ENCODE peak calls at places on chromosomes 5 and 9, in eight cellular contexts. E is body of pancreas, R is adrenal gland, F is Peyer's patch, V is IMR-90, M is upper lobe of left lung, G is A549, H is gastrocnemius medialis. Y is an unnamed sample.

GRCh38 chr5:174424219-174425053 is 299.9 kb upstream of the MSX2 start:
- DNase-seq in R (peak), E (no peak), F (no peak), G (no peak), H (no peak), M (no peak), V (no peak), Y (no peak)

GRCh38 chr9:36772449-36773370 is 200.0 kb downstream of the MELK start:
- DNase-seq in E (no peak), V (peak), F (no peak), R (no peak), M (no peak), G (no peak), H (no peak), Y (no peak)

GRCh38 chr9:127561491-127562270 is 50.4 kb upstream of the STXBP1 start:
- DNase-seq in R (peak), M (peak), F (peak), H (peak), G (peak), E (peak), V (peak), Y (no peak)

GRCh38 chr5:125042243-125042887 is 295.9 kb upstream of the ZNF608 start:
- DNase-seq in M (no peak), E (no peak), H (no peak), F (no peak), G (no peak), R (no peak), V (peak), Y (no peak)

GRCh38 chr9:96391021-96391765 is 7.7 kb upstream of the SLC35D2 start:
- DNase-seq in E (peak), R (no peak), M (no peak), V (peak), H (no peak), F (peak), G (no peak), Y (no peak)

GRCh38 chr5:143402464-143403356 is 776 bp downstream of the NR3C1 start:
- DNase-seq in F (peak), V (peak), M (peak), R (peak), E (peak), G (no peak), H (peak), Y (peak)

GRCh38 chr9:126844085-126844484 is 16.4 kb upstream of the ZBTB34 start:
- DNase-seq in V (peak), E (no peak), R (no peak), F (no peak), M (no peak), H (no peak), G (no peak), Y (no peak)

GRCh38 chr5:158943057-158943456 is 156.7 kb downstream of the EBF1 start:
- DNase-seq in E (no peak), G (peak), V (peak), F (no peak), H (no peak), M (no peak), R (peak), Y (no peak)

GRCh38 chr5:140795259-140795641 is 598 bp downstream of the PCDHA2 start:
- DNase-seq in E (no peak), R (no peak), G (peak), F (no peak), V (no peak), M (no peak), H (no peak), Y (no peak)

GRCh38 chr9:31776471-31776870 is 608.0 kb upstream of the ACO1 start:
- DNase-seq in V (no peak), E (no peak), G (no peak), F (no peak), M (no peak), R (peak), H (no peak), Y (no peak)

GRCh38 chr9:98256632-98257218 is 1.3 kb upstream of the TBC1D2 start:
- DNase-seq in G (no peak), V (no peak), E (no peak), M (peak), F (no peak), R (no peak), H (no peak), Y (no peak)

GRCh38 chr5:122385786-122386185 is 73.7 kb downstream of the SNCAIP start:
- DNase-seq in M (no peak), R (no peak), H (no peak), V (peak), G (no peak), F (no peak), E (no peak), Y (no peak)

GRCh38 chr5:134073404-134073803 is 41.1 kb upstream of the TCF7 start:
- DNase-seq in F (no peak), R (no peak), M (no peak), V (peak), G (no peak), E (no peak), H (no peak), Y (no peak)

GRCh38 chr5:5154733-5155132 is 14.6 kb downstream of the ADAMTS16 start:
- DNase-seq in G (no peak), V (no peak), H (no peak), F (no peak), R (no peak), E (no peak), M (no peak), Y (no peak)

GRCh38 chr5:16791036-16791705 is 144.9 kb downstream of the MYO10 start:
- DNase-seq in F (no peak), R (no peak), V (peak), E (peak), M (no peak), H (no peak), G (peak), Y (no peak)

GRCh38 chr9:27676827-27677226 is 103.5 kb upstream of the C9orf72 start:
- DNase-seq in R (no peak), H (no peak), F (no peak), G (no peak), V (no peak), E (no peak), M (no peak), Y (no peak)

GRCh38 chr5:55603947-55604346 is 69.2 kb upstream of the PLPP1 start:
- DNase-seq in F (no peak), M (no peak), G (no peak), R (no peak), E (no peak), H (no peak), V (peak), Y (no peak)

GRCh38 chr9:83185517-83186192 is 122.7 kb upstream of the RASEF start:
- DNase-seq in H (no peak), E (no peak), F (no peak), G (no peak), M (no peak), R (no peak), V (no peak), Y (no peak)

GRCh38 chr9:34084562-34084961 is 35.9 kb upstream of the UBAP2 start:
- DNase-seq in G (no peak), E (no peak), F (no peak), R (no peak), V (no peak), M (no peak), H (peak), Y (no peak)

GRCh38 chr5:111699324-111699723 is 57.7 kb downstream of the NREP start:
- DNase-seq in H (no peak), E (no peak), F (no peak), M (peak), V (no peak), R (no peak), G (no peak), Y (no peak)

GRCh38 chr5:10689391-10690081 is 71.5 kb downstream of the DAP start:
- DNase-seq in H (no peak), V (peak), M (no peak), R (no peak), F (no peak), G (peak), E (no peak), Y (no peak)

GRCh38 chr5:22549876-22550671 is 303.1 kb downstream of the CDH12 start:
- DNase-seq in F (no peak), R (no peak), M (no peak), G (no peak), E (no peak), V (no peak), H (no peak), Y (no peak)

GRCh38 chr9:27303219-27303618 is 6.3 kb upstream of the EQTN start:
- DNase-seq in M (no peak), F (no peak), E (no peak), G (peak), V (peak), H (no peak), R (peak), Y (no peak)

GRCh38 chr5:66689522-66690220 is 93.5 kb downstream of the MAST4 start:
- DNase-seq in H (no peak), E (no peak), F (no peak), M (no peak), V (no peak), R (peak), G (no peak), Y (no peak)

GRCh38 chr5:39588176-39588575 is 163.4 kb upstream of the DAB2 start:
- DNase-seq in G (no peak), M (no peak), H (no peak), F (no peak), R (no peak), E (no peak), V (no peak), Y (no peak)

GRCh38 chr9:15813076-15813475 is 260.2 kb downstream of the CCDC171 start:
- DNase-seq in R (no peak), G (no peak), M (no peak), E (no peak), F (no peak), H (no peak), V (no peak), Y (no peak)

GRCh38 chr9:89329917-89330316 is 11.6 kb downstream of the SECISBP2 start:
- DNase-seq in R (no peak), G (no peak), F (no peak), E (no peak), H (no peak), V (no peak), M (no peak), Y (no peak)

GRCh38 chr5:78533356-78533755 is 115.2 kb downstream of the LHFPL2 start:
- DNase-seq in V (peak), F (no peak), E (no peak), R (no peak), M (no peak), H (no peak), G (peak), Y (no peak)

GRCh38 chr5:157718529-157718928 is 12.7 kb upstream of the THG1L start:
- DNase-seq in V (peak), E (no peak), F (no peak), H (no peak), G (peak), M (no peak), R (peak), Y (no peak)

GRCh38 chr5:158952951-158953350 is 146.8 kb downstream of the EBF1 start:
- DNase-seq in V (peak), G (no peak), H (no peak), M (no peak), F (no peak), E (no peak), R (no peak), Y (no peak)

GRCh38 chr5:149962040-149962439 is 1.5 kb downstream of the SLC26A2 start:
- DNase-seq in G (peak), H (no peak), M (no peak), F (no peak), R (no peak), E (no peak), V (peak), Y (no peak)

GRCh38 chr5:109016300-109016699 is 268.6 kb downstream of the FER start:
- DNase-seq in M (no peak), F (no peak), V (peak), G (no peak), H (no peak), R (no peak), E (no peak), Y (no peak)

GRCh38 chr9:105065119-105066088 is 137.4 kb upstream of the ABCA1 start:
- DNase-seq in E (peak), F (no peak), V (no peak), H (no peak), M (no peak), G (no peak), R (no peak), Y (no peak)

GRCh38 chr5:122559676-122560075 is 215.2 kb upstream of the SNX2 start:
- DNase-seq in R (no peak), M (no peak), F (no peak), V (no peak), H (no peak), G (no peak), E (no peak), Y (no peak)

GRCh38 chr9:126386088-126386487 is 59.5 kb downstream of the MVB12B start:
- DNase-seq in M (peak), V (no peak), G (no peak), H (no peak), R (no peak), F (no peak), E (no peak), Y (no peak)

DNA sequence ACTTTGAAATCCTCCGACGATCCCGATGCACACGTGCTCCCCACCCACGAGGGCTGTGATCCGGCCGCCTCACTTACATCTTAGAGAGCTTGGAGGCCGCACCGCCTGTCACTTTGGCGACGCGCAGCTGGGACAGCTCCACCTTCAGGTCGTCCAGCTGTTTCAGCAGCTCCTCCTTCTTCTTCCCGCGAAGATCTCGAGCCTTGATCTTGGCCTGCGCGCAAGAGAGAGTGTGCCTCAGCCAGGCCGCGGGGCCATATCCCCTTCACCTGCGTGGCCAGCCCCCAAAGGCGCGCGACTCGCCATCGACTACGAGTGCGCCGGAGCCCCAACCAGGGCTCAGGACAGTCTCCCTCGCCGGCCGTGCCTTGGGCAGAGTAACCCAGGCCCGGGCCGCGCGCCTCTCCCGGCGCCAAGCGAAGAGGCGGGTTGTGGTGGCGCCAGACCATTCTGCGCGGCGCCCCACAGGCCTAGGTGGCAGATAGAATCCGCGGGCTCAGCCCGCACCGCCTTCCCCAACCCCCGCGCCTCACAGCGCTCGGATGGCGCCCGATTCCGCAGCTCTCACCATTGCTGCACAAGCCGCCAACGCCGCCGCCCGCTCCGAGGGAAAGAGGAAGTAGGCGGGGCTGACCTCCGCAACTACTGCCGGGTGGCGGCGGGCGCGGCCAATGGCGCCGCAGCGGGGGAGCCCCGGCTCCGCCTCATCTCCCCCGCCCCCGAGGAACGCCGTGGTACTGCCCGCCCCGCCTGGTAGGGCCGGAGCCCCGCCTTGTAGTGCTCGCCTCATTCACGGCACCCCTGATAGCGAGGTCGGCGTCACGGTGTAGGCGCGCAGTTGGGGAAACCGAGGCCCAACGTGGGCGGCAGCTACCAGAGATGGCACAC is at the start of the genes ARPC5L and RPL35:
- DNase-seq in F (peak), E (peak), H (peak), V (peak), R (peak), M (peak), G (peak), Y (peak)
- TF ChIP-seq POLR2A in F (peak), E (peak), H (peak), V (peak), R (peak), M (peak), G (peak), Y (peak)

GRCh38 chr5:11903121-11903613 is 1.1 kb downstream of the CTNND2 start:
- DNase-seq in E (peak), V (no peak), G (no peak), F (no peak), H (no peak), M (no peak), R (no peak), Y (no peak)

GRCh38 chr5:11902304-11902703 is 1.9 kb downstream of the CTNND2 start:
- DNase-seq in G (no peak), H (no peak), F (no peak), R (no peak), V (no peak), E (peak), M (no peak), Y (no peak)

GRCh38 chr5:11905209-11905608 is 963 bp upstream of the CTNND2 start:
- DNase-seq in V (no peak), M (no peak), R (no peak), E (peak), H (no peak), G (no peak), F (no peak), Y (no peak)

GRCh38 chr5:11903614-11904269 is 504 bp downstream of the CTNND2 start:
- DNase-seq in M (no peak), H (no peak), V (no peak), F (no peak), E (peak), R (no peak), G (peak), Y (no peak)

DNA sequence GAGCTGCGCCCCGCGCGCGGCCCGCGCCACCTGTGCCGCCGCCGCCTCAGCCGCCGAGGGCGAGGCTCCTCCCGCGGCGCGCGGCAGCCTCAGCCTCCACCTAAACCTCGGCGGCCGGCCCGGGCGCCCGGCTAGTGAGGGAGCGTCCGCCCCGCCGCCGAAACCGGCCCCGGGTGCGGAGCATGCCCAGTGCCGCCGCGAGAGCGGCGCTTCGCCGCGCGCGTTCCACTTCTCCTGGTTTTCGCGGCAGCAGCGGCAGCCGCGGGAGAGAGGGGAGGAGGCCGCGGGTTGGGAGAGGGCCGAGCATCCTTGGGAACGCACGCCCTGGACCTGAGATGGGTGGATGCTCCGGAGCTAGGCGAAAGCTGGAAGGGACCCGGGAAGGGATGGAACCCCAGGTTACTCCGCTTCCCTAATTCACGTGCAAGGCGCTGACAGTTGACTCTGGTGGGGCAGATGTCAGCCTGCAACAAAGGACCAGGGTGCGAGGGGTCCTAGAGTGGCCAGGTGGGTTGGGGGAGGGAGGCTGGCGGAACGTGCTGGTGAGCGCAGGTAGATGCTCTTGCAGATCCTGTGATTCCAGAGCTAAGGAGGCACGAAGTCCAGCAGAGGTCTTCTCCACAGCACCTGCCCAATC is at the start of gene CTNND2:
- DNase-seq in H (no peak), F (no peak), V (no peak), R (no peak), E (peak), G (peak), M (no peak), Y (no peak)
- H3K27ac ChIP-seq in H (no peak), F (no peak), V (no peak), R (peak), E (peak), G (peak), M (no peak), Y (no peak)

DNA sequence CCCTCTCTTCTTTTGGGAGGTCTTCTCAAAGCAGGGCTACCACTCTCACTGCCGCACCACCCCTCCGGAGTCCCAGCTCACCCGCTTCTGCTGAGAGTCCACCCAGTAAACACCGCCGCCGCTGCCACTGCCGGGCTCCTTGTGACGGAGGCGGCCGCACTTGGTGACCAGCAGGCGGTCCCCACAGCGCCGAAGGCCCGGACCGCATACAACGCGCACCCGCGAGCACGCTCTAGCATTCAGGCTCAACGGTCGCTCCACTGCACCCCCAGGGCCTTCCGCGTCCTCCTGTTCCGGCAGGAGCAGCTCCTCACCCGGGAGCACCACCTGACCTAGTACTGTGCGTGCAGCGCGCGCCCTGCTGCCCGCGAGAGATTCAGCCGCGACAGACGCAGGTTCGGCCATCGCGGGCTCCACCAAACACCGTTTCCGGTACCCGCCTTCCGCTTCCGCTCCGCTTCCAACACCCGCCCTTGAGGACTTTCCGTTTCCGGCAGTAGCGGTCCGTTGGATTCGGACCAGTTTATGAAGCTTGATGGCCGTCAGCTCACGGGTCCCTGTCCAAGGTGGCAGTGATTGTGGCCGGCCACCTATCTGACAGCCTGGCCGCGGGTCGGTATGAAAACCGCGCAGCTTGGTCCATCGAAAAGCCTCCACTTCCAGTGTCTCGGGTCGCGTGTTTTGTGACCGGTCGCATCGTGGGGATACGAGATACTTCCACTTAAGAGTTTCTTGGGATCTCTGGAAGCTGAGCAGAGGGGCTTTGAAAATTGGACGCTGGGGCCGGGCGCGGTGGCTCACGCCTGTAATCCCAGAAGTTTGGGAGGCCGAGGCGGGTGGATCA is at the start of gene EXOSC3:
- DNase-seq in G (peak), H (peak), R (peak), E (peak), F (peak), V (peak), M (peak), Y (peak)
- TF ChIP-seq POLR2A in G (peak), H (peak), R (peak), E (peak), F (peak), V (peak), M (no peak), Y (peak)

GRCh38 chr5:131353991-131354390 is 90.1 kb downstream of the CDC42SE2 start:
- DNase-seq in V (no peak), F (no peak), G (no peak), R (no peak), E (no peak), M (no peak), H (no peak), Y (no peak)

GRCh38 chr5:131355972-131356528 is 92.2 kb downstream of the CDC42SE2 start:
- DNase-seq in E (no peak), G (no peak), R (no peak), V (peak), M (no peak), F (no peak), H (no peak), Y (no peak)

GRCh38 chr5:131361677-131362315 is 97.9 kb downstream of the CDC42SE2 start:
- DNase-seq in R (no peak), F (no peak), V (no peak), M (no peak), G (no peak), H (no peak), E (no peak), Y (no peak)

GRCh38 chr5:131357739-131358561 is 94.1 kb downstream of the CDC42SE2 start:
- DNase-seq in M (no peak), E (no peak), V (no peak), H (no peak), R (no peak), G (no peak), F (no peak), Y (no peak)

DNA sequence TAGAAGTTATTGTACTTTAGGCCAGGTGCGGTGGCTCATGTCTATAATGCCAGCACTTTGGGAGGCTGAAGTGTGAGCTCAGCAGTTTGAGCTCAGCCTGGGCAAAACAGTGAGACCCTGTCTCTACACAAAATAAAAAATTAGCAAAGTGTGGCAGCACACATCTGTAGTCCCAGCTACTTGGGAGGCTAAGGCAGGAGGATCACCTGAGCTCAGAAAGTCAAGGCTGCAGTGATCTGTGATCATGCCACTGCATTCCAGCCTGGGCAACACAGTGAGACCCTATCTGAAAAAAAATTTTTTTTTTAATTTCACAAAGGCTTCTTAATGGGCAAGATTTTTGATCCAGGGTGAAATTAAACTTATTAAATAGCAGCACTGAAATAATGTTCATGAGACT is 92.8 kb downstream of the CDC42SE2 start:
- DNase-seq in M (no peak), R (no peak), V (no peak), G (no peak), H (no peak), E (no peak), F (no peak), Y (no peak)
- H3K27ac ChIP-seq in M (no peak), R (no peak), V (peak), G (no peak), H (no peak), E (no peak), F (no peak), Y (no peak)